ENCODE peak calls at places on chromosome 22, in four cellular contexts. K is stimulated activated CD8-positive, alpha-beta memory T cell treated with anti-CD3 and anti-CD28 coated beads, Interleukin-12 subunit alpha, Interleukin-12 subunit beta, amount 100 ng/mL, for 1 hour; P is GM23248; A is activated CD8-positive, alpha-beta T cell treated with anti-CD3 and anti-CD28 coated beads for 36 hours. S is an unnamed sample.

GRCh38 chr22:40407831-40408717 is 37.7 kb downstream of the SGSM3 start:
- DNase-seq in A (no peak), K (no peak), P (no peak), S (peak)

GRCh38 chr22:24105018-24105360 is 76.3 kb upstream of the SUSD2 start:
- DNase-seq in P (peak), K (no peak), A (no peak), S (peak)

GRCh38 chr22:37696657-37697539 is at the start of gene TRIOBP:
- DNase-seq in A (peak), P (peak), K (peak), S (peak)

GRCh38 chr22:31210830-31211503 is 1.1 kb upstream of the LIMK2 start:
- DNase-seq in P (no peak), K (no peak), A (peak), S (no peak)

GRCh38 chr22:40684728-40685127 is 5.4 kb downstream of the MCHR1 start:
- DNase-seq in K (no peak), A (peak), P (no peak), S (no peak)

GRCh38 chr22:50118557-50119168 is 28.9 kb downstream of the MOV10L1 start:
- DNase-seq in P (peak), K (no peak), A (no peak), S (no peak)

GRCh38 chr22:41915035-41915782 is at the start of gene SHISA8:
- DNase-seq in K (no peak), P (peak), A (peak), S (peak)

GRCh38 chr22:26453195-26453594 is 24.1 kb downstream of the ASPHD2 start:
- DNase-seq in P (no peak), A (no peak), K (no peak), S (no peak)

GRCh38 chr22:23677701-23677995 is 13.2 kb upstream of the RGL4 start:
- DNase-seq in P (no peak), A (no peak), K (no peak), S (no peak)

GRCh38 chr22:35258144-35258988 is 1.1 kb downstream of the HMGXB4 start:
- DNase-seq in A (peak), K (no peak), P (peak), S (no peak)

GRCh38 chr22:35311551-35311999 is 11.9 kb downstream of the TOM1 start:
- DNase-seq in K (no peak), P (no peak), A (no peak), S (peak)

GRCh38 chr22:37273126-37273845 is 9.0 kb upstream of the CYTH4 start:
- DNase-seq in K (no peak), P (peak), A (peak), S (peak)

GRCh38 chr22:41660416-41660815 is 28.3 kb downstream of the SNU13 start:
- DNase-seq in K (no peak), A (no peak), P (peak), S (no peak)

GRCh38 chr22:38246692-38247091 is 26.1 kb downstream of the TMEM184B start:
- DNase-seq in P (no peak), K (no peak), A (no peak), S (no peak)

GRCh38 chr22:24751518-24751917 is 23.0 kb downstream of the PIWIL3 start:
- DNase-seq in P (no peak), K (no peak), A (no peak), S (no peak)

GRCh38 chr22:21948824-21949568 is 3.7 kb downstream of the PPM1F start:
- DNase-seq in K (no peak), P (no peak), A (no peak), S (peak)